ENCODE peak calls at places on chromosomes 12 and 14, in four cellular contexts. V is K562, S is ovary, J is SK-N-SH. R is an unnamed sample.
A peak's percentile ranks its signal among the peaks of the same experiment; 100 is the strongest.

GRCh38 chr12:115042341-115042740 is 358.4 kb upstream of the TBX3 start:
- DNase-seq in V (no peak), S (no peak), J (no peak), R (no peak)

GRCh38 chr14:80393766-80394165 is 182.5 kb upstream of the DIO2 start:
- DNase-seq in V (no peak), S (no peak), J (no peak), R (no peak)

GRCh38 chr12:117863004-117863709 is 105.6 kb downstream of the KSR2 start:
- DNase-seq in V (no peak), S (no peak), J (no peak), R (no peak)

GRCh38 chr12:76190249-76190648 is 105.8 kb upstream of the NAP1L1 start:
- DNase-seq in V (no peak), S (no peak), J (no peak), R (no peak)

GRCh38 chr12:107449891-107450290 is 235.7 kb upstream of the PWP1 start:
- DNase-seq in V (no peak), S (no peak), J (no peak), R (no peak)

GRCh38 chr12:102169922-102170698 is 27.5 kb downstream of the PMCH start:
- DNase-seq in V (peak; percentile 11), S (no peak), J (peak; percentile 24), R (no peak)

GRCh38 chr12:77220586-77220985 is 155.2 kb upstream of the E2F7 start:
- DNase-seq in V (no peak), S (no peak), J (no peak), R (no peak)

GRCh38 chr12:27333311-27334009 is 824 bp downstream of the BMAL2 start:
- DNase-seq in V (peak; percentile 9), S (peak; percentile 20), J (peak; percentile 76), R (peak; percentile 67)

GRCh38 chr12:62044450-62044849 is 215.8 kb upstream of the USP15 start:
- DNase-seq in V (no peak), S (no peak), J (no peak), R (no peak)

GRCh38 chr12:4015225-4016076 is 142.3 kb upstream of the PARP11 start:
- DNase-seq in V (no peak), S (no peak), J (no peak), R (no peak)

GRCh38 chr12:6463211-6463610 is 7.3 kb downstream of the VAMP1 start:
- DNase-seq in V (no peak), S (no peak), J (no peak), R (no peak)

GRCh38 chr12:130263996-130264395 is 73.7 kb upstream of the PIWIL1 start:
- DNase-seq in V (no peak), S (no peak), J (no peak), R (no peak)

GRCh38 chr14:64628940-64629403 is 75.3 kb upstream of the PLEKHG3 start:
- DNase-seq in V (no peak), S (no peak), J (peak; percentile 30), R (peak; percentile 87)

GRCh38 chr12:100163416-100164152 is 20.9 kb upstream of the BLTP3B start:
- DNase-seq in V (peak; percentile 77), S (peak; percentile 40), J (peak; percentile 90), R (peak; percentile 87)

GRCh38 chr12:6041891-6042290 is 82.6 kb downstream of the VWF start:
- DNase-seq in V (no peak), S (no peak), J (no peak), R (no peak)

GRCh38 chr12:17077594-17077993 is 471.6 kb upstream of the LMO3 start:
- DNase-seq in V (no peak), S (no peak), J (no peak), R (no peak)

DNA sequence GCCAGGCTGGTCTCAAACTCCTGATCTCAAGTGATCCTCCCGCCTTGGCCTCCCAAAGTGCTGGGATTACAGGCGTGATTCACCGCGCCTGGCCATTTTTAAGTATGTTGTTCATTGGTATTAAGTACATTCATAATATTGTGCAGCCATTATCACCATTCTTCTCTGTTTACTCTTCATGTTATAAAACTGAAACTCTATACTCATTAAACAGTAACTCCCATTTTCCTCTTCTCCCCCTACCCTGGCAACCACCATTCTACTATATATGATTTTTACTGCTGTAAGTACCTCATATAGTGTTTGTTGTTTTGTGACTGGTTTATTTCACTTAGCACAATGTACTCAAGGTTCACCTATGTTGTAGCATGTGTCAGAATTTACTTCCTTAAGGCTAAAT is 23.1 kb downstream of the METAP2 start:
- DNase-seq in V (no peak), S (no peak), J (no peak), R (no peak)
- H3K36me3 ChIP-seq in V (peaks cover 83% of the 10 kb centered on the region), S (no peaks in the 10 kb centered on the region), J (peaks cover 51% of the 10 kb centered on the region), R (peaks cover 78% of the 10 kb centered on the region)

DNA sequence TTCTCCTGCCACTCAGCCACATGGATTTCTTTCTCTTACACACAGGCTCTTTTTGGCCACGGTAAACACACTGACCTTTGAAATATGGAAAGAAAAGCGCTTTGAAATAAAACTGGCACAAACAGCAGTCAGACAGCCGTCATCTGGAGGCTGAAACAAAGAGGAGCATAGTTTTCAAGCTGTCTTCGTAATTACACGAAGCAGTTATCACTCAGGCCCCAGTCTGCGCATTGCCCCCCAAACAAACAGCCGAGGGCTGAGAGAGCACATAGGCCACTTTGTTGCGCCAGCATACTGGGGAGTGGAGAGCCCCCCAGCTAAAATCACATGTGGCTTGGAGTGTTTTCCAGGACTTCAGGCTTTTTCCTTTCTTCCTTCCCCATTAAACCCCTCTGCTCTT is 142.9 kb upstream of the BTG1 start:
- DNase-seq in V (no peak), S (no peak), J (no peak), R (peak; percentile 69)
- TF ChIP-seq EP300 in V (no peak), S (no peak), J (no peak), R (no peak)

GRCh38 chr12:15892645-15893259 is 10.6 kb downstream of the STRAP start:
- DNase-seq in V (no peak), S (no peak), J (no peak), R (no peak)
- H3K36me3 ChIP-seq in V (peaks cover 71% of the 10 kb centered on the region), S (no peaks in the 10 kb centered on the region), J (peaks cover 82% of the 10 kb centered on the region), R (peaks cover 74% of the 10 kb centered on the region)

GRCh38 chr14:93546642-93547041 is 115.9 kb downstream of the UNC79 start:
- DNase-seq in V (no peak), S (no peak), J (peak; percentile 29), R (no peak)
- TF ChIP-seq EP300 in V (no peak), S (no peak), J (no peak), R (no peak)

DNA sequence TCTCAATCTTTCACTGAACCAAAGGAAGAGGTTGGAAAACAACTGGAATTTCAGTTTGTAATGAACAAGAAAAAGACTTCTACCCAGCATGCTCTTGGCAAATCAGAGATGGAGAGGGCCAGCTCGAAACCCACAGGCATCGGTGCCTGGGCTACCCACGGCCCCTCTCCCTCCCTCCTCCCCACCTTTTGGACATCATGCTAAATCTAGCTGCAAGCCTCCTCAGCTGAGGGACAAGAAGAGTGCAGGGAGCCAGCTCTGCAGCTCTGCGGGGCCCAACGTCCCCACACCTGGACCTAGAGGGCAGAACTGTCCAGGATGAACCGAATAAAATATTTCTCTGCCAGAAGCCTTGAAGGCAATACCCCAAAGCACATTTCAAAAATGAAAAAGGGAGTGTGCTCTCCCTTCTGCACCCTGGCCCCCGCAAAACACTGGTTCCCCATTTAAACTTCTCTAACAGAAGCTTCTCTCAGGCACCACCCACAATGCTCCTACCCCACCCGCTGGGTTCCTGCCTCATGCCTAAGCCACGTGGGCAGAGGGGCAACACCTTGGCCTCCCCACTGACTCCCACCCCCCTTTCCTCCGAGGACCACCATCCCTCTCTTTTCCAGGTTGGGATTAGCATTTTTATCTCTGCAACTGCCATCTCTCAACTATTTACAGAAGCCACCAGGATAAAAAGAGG is 8.2 kb downstream of the CAMKK2 start:
- DNase-seq in V (no peak), S (no peak), J (no peak), R (no peak)
- H3K36me3 ChIP-seq in V (peaks cover 25% of the 10 kb centered on the region), S (no peaks in the 10 kb centered on the region), J (no peaks in the 10 kb centered on the region), R (no peaks in the 10 kb centered on the region)